ENCODE peak calls at places on chromosomes 6 and 20, in nine cellular contexts. P is adrenal gland, N is A549, Z is IMR-90, W is ovary, D is right lobe of liver, C is body of pancreas, Q is vagina, O is Peyer's patch. E is an unnamed sample.

GRCh38 chr6:160122744-160123143 is 1.1 kb downstream of the SLC22A1 start:
- DNase-seq in P (no peak), N (no peak), Z (no peak), W (no peak), D (no peak), C (no peak), Q (no peak), O (no peak), E (no peak)

GRCh38 chr6:26420607-26421235 is 18.6 kb downstream of the BTN3A1 start:
- DNase-seq in P (peak), N (peak), Z (peak), W (peak), D (no peak), C (peak), Q (no peak), O (no peak), E (peak)

GRCh38 chr6:5302995-5303622 is 41.8 kb downstream of the FARS2 start:
- DNase-seq in P (peak), N (peak), Z (peak), W (no peak), D (peak), C (peak), Q (no peak), O (peak), E (no peak)

GRCh38 chr6:37077459-37078296 is 72.2 kb downstream of the FGD2 start:
- DNase-seq in P (peak), N (no peak), Z (peak), W (peak), D (no peak), C (peak), Q (no peak), O (no peak), E (no peak)

GRCh38 chr6:149268768-149269167 is 48.7 kb upstream of the TAB2 start:
- DNase-seq in P (no peak), N (no peak), Z (peak), W (no peak), D (no peak), C (no peak), Q (no peak), O (no peak), E (no peak)

GRCh38 chr6:56570434-56571359 is 72.0 kb downstream of the DST start:
- DNase-seq in P (no peak), N (peak), Z (peak), W (no peak), D (no peak), C (no peak), Q (no peak), O (no peak), E (peak)

GRCh38 chr6:169398342-169399105 is 144.9 kb upstream of the THBS2 start:
- DNase-seq in P (no peak), N (no peak), Z (no peak), W (no peak), D (no peak), C (no peak), Q (no peak), O (no peak), E (no peak)

GRCh38 chr20:30811896-30812671 is 445.4 kb upstream of the DEFB115 start:
- DNase-seq in P (no peak), N (no peak), Z (peak), W (no peak), D (peak), C (no peak), Q (no peak), O (peak), E (peak)

GRCh38 chr6:46287681-46288080 is 116.9 kb upstream of the ENPP5 start:
- DNase-seq in P (no peak), N (no peak), Z (no peak), W (no peak), D (no peak), C (no peak), Q (no peak), O (no peak), E (no peak)

GRCh38 chr6:83920017-83920416 is 60.5 kb downstream of the CYB5R4 start:
- DNase-seq in P (no peak), N (no peak), Z (peak), W (no peak), D (no peak), C (no peak), Q (no peak), O (no peak), E (no peak)

GRCh38 chr6:93927731-93928130 is 508.4 kb upstream of the EPHA7 start:
- DNase-seq in P (no peak), N (no peak), Z (no peak), W (no peak), D (no peak), C (no peak), Q (no peak), O (peak), E (no peak)

GRCh38 chr20:13402171-13402760 is 181.2 kb downstream of the ISM1 start:
- DNase-seq in P (no peak), N (no peak), Z (no peak), W (no peak), D (no peak), C (no peak), Q (no peak), O (no peak), E (no peak)

GRCh38 chr6:152635949-152636674 is 1.1 kb downstream of the SYNE1 start:
- DNase-seq in P (peak), N (no peak), Z (peak), W (peak), D (no peak), C (no peak), Q (no peak), O (no peak), E (no peak)

GRCh38 chr6:37074053-37074827 is 68.8 kb downstream of the FGD2 start:
- DNase-seq in P (no peak), N (no peak), Z (peak), W (no peak), D (no peak), C (no peak), Q (no peak), O (no peak), E (no peak)

GRCh38 chr20:38601216-38602184 is at the start of gene ARHGAP40:
- DNase-seq in P (no peak), N (no peak), Z (no peak), W (no peak), D (no peak), C (no peak), Q (no peak), O (no peak), E (peak)

GRCh38 chr20:10379761-10380160 is 54.3 kb downstream of the MKKS start:
- DNase-seq in P (no peak), N (no peak), Z (no peak), W (no peak), D (no peak), C (no peak), Q (no peak), O (no peak), E (no peak)

GRCh38 chr6:87675004-87675681 is 26.9 kb downstream of the AKIRIN2 start:
- DNase-seq in P (no peak), N (no peak), Z (no peak), W (no peak), D (no peak), C (no peak), Q (no peak), O (no peak), E (no peak)

GRCh38 chr20:38001981-38002380 is 31.3 kb downstream of the TTI1 start:
- DNase-seq in P (no peak), N (no peak), Z (peak), W (no peak), D (no peak), C (no peak), Q (no peak), O (no peak), E (no peak)

GRCh38 chr6:129894904-129895303 is 33.8 kb upstream of the TMEM244 start:
- DNase-seq in P (no peak), N (no peak), Z (no peak), W (no peak), D (no peak), C (no peak), Q (no peak), O (no peak), E (no peak)

GRCh38 chr6:132900849-132901248 is 86.5 kb downstream of the RPS12 start:
- DNase-seq in P (no peak), N (no peak), Z (no peak), W (no peak), D (no peak), C (no peak), Q (no peak), O (no peak), E (no peak)

GRCh38 chr6:19434065-19434464 is 403.1 kb upstream of the ID4 start:
- DNase-seq in P (no peak), N (no peak), Z (no peak), W (no peak), D (no peak), C (no peak), Q (no peak), O (no peak), E (no peak)

GRCh38 chr6:42742116-42742894 is 3.6 kb downstream of the TBCC start:
- DNase-seq in P (no peak), N (no peak), Z (peak), W (no peak), D (no peak), C (no peak), Q (no peak), O (no peak), E (peak)

GRCh38 chr20:59645316-59645715 is 41.0 kb downstream of the PHACTR3 start:
- DNase-seq in P (peak), N (no peak), Z (no peak), W (no peak), D (no peak), C (no peak), Q (peak), O (no peak), E (no peak)

GRCh38 chr20:25033250-25033940 is 24.5 kb downstream of the ACSS1 start:
- DNase-seq in P (no peak), N (no peak), Z (no peak), W (no peak), D (no peak), C (no peak), Q (no peak), O (no peak), E (no peak)

DNA sequence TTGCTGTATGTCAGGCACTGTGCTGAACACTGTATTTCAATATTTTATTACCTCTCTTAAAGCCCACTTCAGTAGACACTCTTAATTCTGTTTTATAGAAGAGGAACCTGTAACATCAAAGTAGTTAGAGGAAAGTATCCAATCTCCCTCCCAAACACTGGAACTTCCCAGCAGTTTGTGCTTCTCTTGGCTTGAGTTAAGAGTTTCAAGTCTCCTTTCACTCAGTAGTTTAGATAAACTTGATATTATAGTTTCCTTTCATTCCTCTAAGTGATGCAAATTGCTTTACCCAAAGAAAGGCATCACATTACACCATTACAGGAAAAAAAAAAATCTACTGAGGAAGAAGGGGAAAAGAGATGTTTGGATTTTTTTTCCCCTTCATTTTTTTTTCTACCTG is 164.3 kb downstream of the TSHZ2 start:
- DNase-seq in P (no peak), N (no peak), Z (no peak), W (no peak), D (no peak), C (no peak), Q (no peak), O (no peak), E (no peak)
- TF ChIP-seq POLR2A in P (no peak), N (no peak), Z (no peak), W (no peak), D (no peak), C (no peak), Q (no peak), O (no peak), E (no peak)

GRCh38 chr6:157669747-157670216 is 153.3 kb upstream of the SNX9 start:
- DNase-seq in P (peak), N (peak), Z (peak), W (peak), D (peak), C (peak), Q (peak), O (peak), E (peak)
- TF ChIP-seq CTCF in P (no peak), N (no peak), Z (peak), W (peak), D (no peak), C (peak), Q (peak), O (no peak), E (no peak)

GRCh38 chr20:36745927-36746659 is at the start of gene NDRG3:
- DNase-seq in P (peak), N (peak), Z (peak), W (peak), D (peak), C (peak), Q (peak), O (peak), E (peak)
- TF ChIP-seq POLR2A in P (no peak), N (peak), Z (no peak), W (no peak), D (no peak), C (peak), Q (no peak), O (no peak), E (peak)

GRCh38 chr6:146999766-147000165 is 204.5 kb upstream of the STXBP5 start:
- DNase-seq in P (no peak), N (no peak), Z (no peak), W (no peak), D (no peak), C (no peak), Q (no peak), O (no peak), E (no peak)
- TF ChIP-seq CTCF in P (no peak), N (no peak), Z (no peak), W (no peak), D (no peak), C (no peak), Q (no peak), O (no peak), E (no peak)

DNA sequence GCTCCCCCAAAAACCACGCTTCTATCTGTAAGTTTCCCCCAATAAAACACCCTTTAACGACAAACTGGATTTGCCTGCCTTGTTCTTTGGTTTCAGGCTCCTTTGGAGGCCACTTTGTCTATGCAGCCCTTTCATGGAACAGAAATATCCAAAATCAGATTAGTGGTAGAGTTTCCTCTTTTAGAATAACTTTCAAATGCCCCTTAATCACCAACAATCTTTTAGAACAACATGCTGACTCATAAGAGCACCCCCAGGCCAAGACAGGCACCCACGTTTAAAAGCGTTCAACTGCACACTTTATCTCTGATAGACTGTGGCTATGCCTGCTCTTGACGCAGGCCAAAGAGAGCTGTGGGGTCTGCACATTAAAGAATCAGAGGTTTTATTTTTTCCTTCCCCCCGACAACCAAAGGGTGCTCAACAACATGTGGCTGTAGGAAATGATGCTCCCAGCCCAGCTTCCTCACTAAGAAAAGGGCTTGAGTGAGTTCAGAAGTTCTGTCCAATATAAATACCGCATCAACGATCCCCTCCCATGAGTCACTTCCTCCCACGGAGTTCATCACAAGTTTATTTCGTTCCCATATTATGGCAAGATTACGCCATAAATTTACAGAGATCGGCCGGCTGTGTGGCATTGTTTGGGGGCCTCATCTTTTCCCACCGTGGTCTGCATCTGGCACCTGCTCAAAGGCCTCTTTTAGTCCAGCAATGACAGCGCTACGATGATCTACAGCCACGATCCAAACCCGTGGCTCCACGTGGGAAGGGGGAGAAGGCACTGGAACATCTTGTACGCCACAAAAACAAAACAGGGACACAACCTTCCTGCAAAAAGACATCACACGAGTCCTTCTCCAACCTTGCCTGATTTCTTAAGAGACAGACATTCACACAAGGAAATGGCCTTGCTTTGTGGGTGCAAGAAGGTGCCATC is 88.8 kb upstream of the NFATC2 start:
- DNase-seq in P (peak), N (peak), Z (peak), W (peak), D (no peak), C (no peak), Q (peak), O (no peak), E (peak)
- TF ChIP-seq POLR2A in P (no peak), N (no peak), Z (peak), W (no peak), D (no peak), C (no peak), Q (no peak), O (peak), E (no peak)

GRCh38 chr20:17648782-17649730 is 33.0 kb downstream of the RRBP1 start:
- DNase-seq in P (no peak), N (peak), Z (no peak), W (no peak), D (peak), C (peak), Q (no peak), O (peak), E (peak)
- TF ChIP-seq CTCF in P (peak), N (peak), Z (peak), W (no peak), D (peak), C (peak), Q (no peak), O (peak), E (peak)

DNA sequence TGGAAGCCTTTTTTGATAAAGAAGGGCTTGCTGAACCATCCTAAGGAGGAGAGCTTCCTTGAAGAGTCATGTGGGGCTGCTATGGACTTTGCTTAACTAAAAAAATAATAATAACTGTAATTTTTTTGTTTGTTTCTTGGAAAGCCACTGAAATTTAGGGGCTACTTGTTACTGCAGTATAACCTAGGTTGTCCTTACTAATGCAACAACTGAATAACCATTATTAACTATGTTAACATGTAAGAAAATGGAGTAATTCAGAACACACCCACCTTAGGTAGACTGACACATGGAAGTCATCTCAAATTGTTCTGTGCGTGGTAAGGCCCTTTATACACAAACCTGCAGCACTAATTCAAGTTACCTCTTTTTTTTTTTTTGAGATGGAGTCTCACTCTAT is 90.9 kb upstream of the SOX4 start:
- DNase-seq in P (no peak), N (no peak), Z (no peak), W (no peak), D (no peak), C (no peak), Q (no peak), O (no peak), E (no peak)
- TF ChIP-seq POLR2A in P (no peak), N (no peak), Z (no peak), W (no peak), D (no peak), C (no peak), Q (no peak), O (no peak), E (no peak)

DNA sequence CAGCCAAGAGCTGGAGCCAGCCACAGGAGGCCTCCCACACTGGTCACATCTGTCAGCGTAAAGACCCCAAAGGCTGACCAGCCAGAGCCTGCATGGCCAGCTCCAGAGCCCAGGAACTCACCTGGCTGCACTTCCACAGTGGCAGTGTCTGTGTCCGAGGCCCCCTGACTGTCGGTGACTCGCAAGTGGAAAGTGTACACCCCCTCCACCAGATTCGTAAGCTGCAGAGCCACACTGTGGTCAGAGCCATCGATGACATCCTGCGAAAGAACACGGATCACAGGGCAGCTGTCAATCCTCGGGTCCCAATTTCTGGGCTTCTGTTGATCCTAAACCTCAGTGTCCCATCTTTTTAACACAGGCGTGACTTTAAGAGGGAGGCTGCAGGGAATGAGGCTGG is 69.3 kb downstream of the ALDH5A1 start:
- DNase-seq in P (no peak), N (no peak), Z (no peak), W (no peak), D (no peak), C (no peak), Q (no peak), O (no peak), E (no peak)
- TF ChIP-seq CTCF in P (no peak), N (no peak), Z (no peak), W (no peak), D (no peak), C (no peak), Q (no peak), O (no peak), E (no peak)

GRCh38 chr6:17932362-17932852 is 55.0 kb downstream of the KIF13A start:
- DNase-seq in P (peak), N (peak), Z (peak), W (peak), D (no peak), C (peak), Q (no peak), O (no peak), E (no peak)

GRCh38 chr6:17928514-17929430 is 58.7 kb downstream of the KIF13A start:
- DNase-seq in P (no peak), N (no peak), Z (peak), W (no peak), D (no peak), C (no peak), Q (no peak), O (no peak), E (no peak)

GRCh38 chr6:17927705-17928104 is 59.7 kb downstream of the KIF13A start:
- DNase-seq in P (no peak), N (no peak), Z (no peak), W (no peak), D (no peak), C (no peak), Q (no peak), O (no peak), E (no peak)

GRCh38 chr6:17931227-17931626 is 56.2 kb downstream of the KIF13A start:
- DNase-seq in P (no peak), N (no peak), Z (no peak), W (no peak), D (no peak), C (no peak), Q (no peak), O (no peak), E (no peak)

DNA sequence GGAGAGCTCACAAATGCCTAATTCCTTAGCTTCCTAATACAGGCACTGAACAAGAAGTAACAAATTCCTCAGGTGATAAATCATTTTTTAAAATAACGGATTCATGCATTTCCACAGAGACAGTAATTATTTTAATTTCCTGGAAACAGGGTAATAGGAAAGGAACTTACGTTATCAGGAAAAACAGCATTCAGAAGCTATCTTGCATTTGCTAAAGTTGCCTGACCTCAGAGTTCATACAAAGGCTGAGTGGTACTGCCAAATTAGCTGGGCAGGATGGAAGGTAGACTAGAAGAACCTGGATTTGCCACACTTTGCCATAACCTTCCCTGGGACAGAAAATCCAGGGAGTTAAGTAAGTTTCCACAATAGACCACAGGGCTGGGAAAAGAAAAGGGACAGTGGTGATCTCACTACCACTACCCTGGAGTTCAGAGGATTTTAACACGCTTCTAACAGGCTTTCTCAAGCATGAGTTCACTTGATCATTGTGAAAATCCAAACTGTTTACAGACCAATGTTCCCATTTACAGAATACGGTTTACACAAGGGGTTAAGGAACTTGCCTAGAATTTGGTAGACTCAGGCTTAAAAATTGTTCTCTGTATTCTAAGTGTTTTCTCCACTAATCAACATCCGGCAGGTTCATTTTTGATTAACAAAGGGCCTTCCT is 57.0 kb downstream of the KIF13A start:
- DNase-seq in P (no peak), N (no peak), Z (peak), W (no peak), D (no peak), C (no peak), Q (no peak), O (no peak), E (no peak)
- TF ChIP-seq POLR2A in P (no peak), N (no peak), Z (no peak), W (no peak), D (no peak), C (no peak), Q (no peak), O (no peak), E (no peak)

E was measured in NB4.